ENCODE peak calls at places on chromosomes 4 and X, in nine cellular contexts. Q is endothelial cell, O is heart right ventricle, B is body of pancreas, G is thyroid gland, Y is hepatocyte, C is foreskin fibroblast, L is astrocyte, H is left lung. W is an unnamed sample.

GRCh38 chrX:3549442-3549875 is 164.0 kb downstream of the PRKX start:
- DNase-seq in Q (no peak), O (peak), B (peak), G (peak), Y (peak), C (peak), L (no peak), H (no peak), W (no peak)

GRCh38 chr4:120939693-120940092 is 17.2 kb upstream of the PRDM5 start:
- DNase-seq in Q (no peak), O (no peak), B (no peak), G (no peak), Y (no peak), C (peak), L (no peak), H (no peak), W (no peak)

GRCh38 chr4:119652978-119653377 is 24.4 kb upstream of the PDE5A start:
- DNase-seq in Q (no peak), O (no peak), B (no peak), G (no peak), Y (no peak), C (peak), L (peak), H (no peak), W (no peak)

GRCh38 chr4:179634862-179635261 is 2192.6 kb upstream of the AGA start:
- DNase-seq in Q (no peak), O (no peak), B (no peak), G (no peak), Y (no peak), C (no peak), L (no peak), H (no peak), W (no peak)

GRCh38 chrX:38313190-38313589 is 14.1 kb downstream of the RPGR start:
- DNase-seq in Q (no peak), O (no peak), B (no peak), G (no peak), Y (no peak), C (peak), L (peak), H (no peak), W (no peak)

GRCh38 chrX:45956222-45956867 is 588.9 kb downstream of the ZNF674 start:
- DNase-seq in Q (no peak), O (no peak), B (no peak), G (no peak), Y (no peak), C (no peak), L (no peak), H (no peak), W (no peak)

GRCh38 chr4:170423137-170423536 is 333.4 kb upstream of the AADAT start:
- DNase-seq in Q (no peak), O (no peak), B (no peak), G (no peak), Y (no peak), C (peak), L (peak), H (no peak), W (no peak)

GRCh38 chr4:48269861-48270515 is 350 bp upstream of the TEC start:
- DNase-seq in Q (peak), O (peak), B (peak), G (peak), Y (peak), C (peak), L (peak), H (peak), W (peak)

GRCh38 chr4:140091305-140091704 is 62.7 kb downstream of the MAML3 start:
- DNase-seq in Q (no peak), O (no peak), B (no peak), G (no peak), Y (no peak), C (no peak), L (no peak), H (no peak), W (no peak)

GRCh38 chrX:15055146-15055930 is 182.1 kb downstream of the MOSPD2 start:
- DNase-seq in Q (no peak), O (no peak), B (no peak), G (no peak), Y (no peak), C (peak), L (peak), H (no peak), W (no peak)

GRCh38 chrX:15056044-15056443 is 182.8 kb downstream of the MOSPD2 start:
- DNase-seq in Q (no peak), O (no peak), B (no peak), G (no peak), Y (no peak), C (no peak), L (no peak), H (no peak), W (no peak)

DNA sequence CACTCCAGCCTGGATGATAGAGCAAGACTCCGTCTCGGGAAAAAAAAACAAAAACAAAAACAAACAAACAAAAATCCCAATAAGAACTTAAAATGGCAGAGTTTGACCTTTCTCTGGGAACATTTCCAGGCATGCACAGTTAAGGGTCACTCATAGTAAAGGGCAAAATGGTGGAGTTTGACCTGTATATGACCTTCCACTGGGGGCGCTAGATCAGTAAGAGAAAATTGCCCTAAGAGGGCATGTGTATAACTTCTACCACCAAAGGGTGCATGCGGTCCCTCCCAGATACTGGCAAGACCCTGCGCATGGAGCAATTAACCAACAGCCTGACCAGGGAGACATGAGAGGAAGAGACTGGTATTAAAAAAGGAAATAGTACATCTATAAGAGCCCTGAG is 177.2 kb downstream of the MOSPD2 start:
- DNase-seq in Q (no peak), O (no peak), B (no peak), G (no peak), Y (no peak), C (no peak), L (no peak), H (no peak), W (no peak)
- TF ChIP-seq CTCF in Q (no peak), O (no peak), B (no peak), G (no peak), Y (no peak), C (no peak), L (no peak), H (no peak), W (peak)

GRCh38 chr4:143185253-143186107 is 763 bp downstream of the USP38 start:
- DNase-seq in Q (no peak), O (no peak), B (no peak), G (no peak), Y (peak), C (peak), L (no peak), H (no peak), W (no peak)
- TF ChIP-seq CTCF in Q (no peak), O (no peak), B (no peak), G (no peak), Y (no peak), C (no peak), L (no peak), H (no peak), W (no peak)

DNA sequence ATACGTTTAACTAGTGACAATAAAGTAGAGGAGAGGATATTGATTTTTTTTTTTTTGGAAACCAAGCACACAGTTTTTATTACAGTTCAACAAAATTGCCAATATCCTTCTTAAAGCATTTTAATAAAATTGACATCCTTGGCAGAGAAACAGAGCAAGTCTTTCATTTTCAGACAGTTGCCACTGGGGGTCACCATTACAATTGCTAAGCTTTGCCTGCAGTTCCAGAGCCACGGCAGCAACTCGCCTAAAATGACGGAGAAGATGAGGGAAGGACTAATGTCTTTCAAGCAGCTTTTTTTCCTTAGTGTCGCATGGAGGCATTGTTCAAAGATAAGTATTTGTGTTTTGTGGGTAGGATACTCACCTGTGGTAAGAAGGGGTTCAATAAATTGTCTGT is 507.8 kb upstream of the ARX start:
- DNase-seq in Q (peak), O (no peak), B (peak), G (peak), Y (peak), C (peak), L (no peak), H (no peak), W (no peak)
- TF ChIP-seq CTCF in Q (no peak), O (peak), B (no peak), G (no peak), Y (peak), C (no peak), L (peak), H (peak), W (peak)

GRCh38 chrX:56762220-56762619 is 33.2 kb downstream of the NBDY start:
- DNase-seq in Q (no peak), O (no peak), B (no peak), G (no peak), Y (no peak), C (no peak), L (no peak), H (no peak), W (no peak)

GRCh38 chrX:56764975-56765791 is 36.1 kb downstream of the NBDY start:
- DNase-seq in Q (no peak), O (no peak), B (no peak), G (no peak), Y (no peak), C (no peak), L (no peak), H (no peak), W (no peak)

GRCh38 chrX:56762707-56763555 is 33.9 kb downstream of the NBDY start:
- DNase-seq in Q (no peak), O (no peak), B (no peak), G (no peak), Y (no peak), C (no peak), L (no peak), H (no peak), W (no peak)

GRCh38 chrX:56764153-56764974 is 35.3 kb downstream of the NBDY start:
- DNase-seq in Q (peak), O (peak), B (peak), G (peak), Y (peak), C (peak), L (peak), H (no peak), W (no peak)

GRCh38 chrX:56763556-56764152 is 34.6 kb downstream of the NBDY start:
- DNase-seq in Q (no peak), O (no peak), B (no peak), G (no peak), Y (no peak), C (no peak), L (peak), H (no peak), W (no peak)
- TF ChIP-seq CTCF in Q (no peak), O (no peak), B (no peak), G (peak), Y (no peak), C (no peak), L (no peak), H (no peak), W (no peak)

DNA sequence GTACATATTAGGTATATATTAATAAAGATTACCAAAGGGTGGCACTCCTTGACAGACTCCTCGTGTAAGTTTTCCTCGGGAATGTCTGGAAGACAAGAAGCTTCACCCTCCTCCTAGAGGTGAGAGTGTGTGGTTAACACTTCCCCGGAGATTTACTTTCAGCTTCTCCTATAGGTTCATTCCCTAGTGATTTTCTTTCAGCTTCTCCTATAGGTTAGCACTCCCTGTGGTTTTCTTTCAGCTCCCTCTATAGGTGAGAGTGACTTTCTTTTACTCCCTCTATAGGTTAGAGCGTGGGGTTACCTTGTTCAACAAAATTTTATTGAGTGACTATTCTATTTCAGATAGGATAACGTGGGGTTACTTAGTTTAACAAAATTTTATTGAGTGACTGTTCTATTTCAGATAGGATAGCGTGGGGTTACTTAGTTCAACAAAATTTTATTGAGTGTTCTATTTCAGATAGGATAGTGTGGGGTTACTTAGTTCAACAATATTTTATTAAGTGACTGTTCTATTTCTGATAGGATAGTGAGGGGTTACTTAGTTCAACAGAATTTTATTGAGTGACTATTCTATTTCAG is 106.0 kb upstream of the PLAC1 start:
- DNase-seq in Q (no peak), O (no peak), B (no peak), G (no peak), Y (no peak), C (peak), L (no peak), H (no peak), W (no peak)
- TF ChIP-seq CTCF in Q (no peak), O (no peak), B (no peak), G (no peak), Y (peak), C (no peak), L (peak), H (no peak), W (no peak)

GRCh38 chr4:157781361-157781760 is 391.5 kb downstream of the GASK1B start:
- DNase-seq in Q (no peak), O (no peak), B (no peak), G (no peak), Y (no peak), C (no peak), L (no peak), H (no peak), W (no peak)
- TF ChIP-seq CTCF in Q (no peak), O (no peak), B (no peak), G (no peak), Y (no peak), C (no peak), L (no peak), H (no peak), W (no peak)

GRCh38 chr4:186724048-186724860 is 598 bp upstream of the FAT1 start:
- DNase-seq in Q (peak), O (peak), B (peak), G (peak), Y (peak), C (peak), L (peak), H (peak), W (peak)

GRCh38 chr4:186725422-186726149 is 1.9 kb upstream of the FAT1 start:
- DNase-seq in Q (peak), O (peak), B (peak), G (peak), Y (peak), C (peak), L (peak), H (peak), W (peak)

GRCh38 chr4:186724861-186725419 is 1.3 kb upstream of the FAT1 start:
- DNase-seq in Q (peak), O (no peak), B (peak), G (peak), Y (peak), C (peak), L (peak), H (no peak), W (no peak)

GRCh38 chr4:186722856-186723206 is 825 bp downstream of the FAT1 start:
- DNase-seq in Q (no peak), O (no peak), B (no peak), G (no peak), Y (no peak), C (no peak), L (no peak), H (no peak), W (no peak)

GRCh38 chr4:186723207-186724047 is at the start of gene FAT1:
- DNase-seq in Q (peak), O (peak), B (peak), G (peak), Y (peak), C (peak), L (peak), H (peak), W (peak)
- TF ChIP-seq CTCF in Q (no peak), O (no peak), B (no peak), G (no peak), Y (no peak), C (no peak), L (no peak), H (no peak), W (no peak)

GRCh38 chrX:101931104-101931493 is 728 bp downstream of the ZMAT1 start:
- DNase-seq in Q (no peak), O (no peak), B (no peak), G (no peak), Y (no peak), C (no peak), L (no peak), H (no peak), W (no peak)
- TF ChIP-seq CTCF in Q (no peak), O (no peak), B (no peak), G (no peak), Y (no peak), C (no peak), L (no peak), H (no peak), W (no peak)

GRCh38 chr4:7928711-7929505 is 10.8 kb downstream of the AFAP1 start:
- DNase-seq in Q (no peak), O (no peak), B (no peak), G (peak), Y (no peak), C (peak), L (no peak), H (no peak), W (no peak)
- TF ChIP-seq CTCF in Q (no peak), O (peak), B (peak), G (no peak), Y (peak), C (peak), L (peak), H (no peak), W (no peak)